ENCODE peak calls at places on chromosomes 7 and 10, in seven cellular contexts. N is HepG2, O is GM12878, A is SK-N-SH, K is H1, V is HCT116, B is K562. S is an unnamed sample.

GRCh38 chr7:115146148-115146547 is 224.3 kb downstream of the MDFIC start:
- DNase-seq in A (no peak), N (no peak), V (peak), O (no peak), K (no peak), B (no peak), S (no peak)

GRCh38 chr7:865921-866320 is 10.4 kb upstream of the GET4 start:
- DNase-seq in K (no peak), V (no peak), A (no peak), B (no peak), N (no peak), O (no peak), S (no peak)

GRCh38 chr7:150323682-150324365 is 479 bp upstream of the ACTR3C start:
- DNase-seq in B (peak), V (no peak), K (no peak), N (no peak), A (peak), O (no peak), S (no peak)

GRCh38 chr7:151895695-151896485 is 19.0 kb upstream of the PRKAG2 start:
- DNase-seq in K (no peak), V (no peak), B (no peak), A (no peak), O (no peak), N (no peak), S (no peak)

GRCh38 chr10:48792687-48793096 is 108.0 kb downstream of the WDFY4 start:
- DNase-seq in N (no peak), K (no peak), A (no peak), B (no peak), V (no peak), O (no peak), S (no peak)

GRCh38 chr10:125448596-125448995 is 234.4 kb downstream of the TEX36 start:
- DNase-seq in N (peak), V (peak), A (peak), B (peak), O (no peak), K (peak), S (no peak)

GRCh38 chr10:95266674-95267095 is 24.1 kb downstream of the PDLIM1 start:
- DNase-seq in V (peak), K (no peak), N (peak), B (peak), O (no peak), A (peak), S (peak)

GRCh38 chr7:55271069-55271468 is 94.1 kb upstream of the LANCL2 start:
- DNase-seq in A (no peak), K (no peak), V (no peak), O (no peak), N (no peak), B (peak), S (peak)

GRCh38 chr10:116287906-116288501 is 15.0 kb upstream of the GFRA1 start:
- DNase-seq in N (peak), V (peak), A (peak), O (no peak), K (no peak), B (peak), S (no peak)

GRCh38 chr7:133275441-133276105 is 22.7 kb downstream of the EXOC4 start:
- DNase-seq in V (no peak), B (no peak), K (no peak), A (no peak), O (no peak), N (no peak), S (no peak)

GRCh38 chr10:89213191-89213808 is 6.2 kb upstream of the CH25H start:
- DNase-seq in V (no peak), K (no peak), A (peak), N (peak), B (peak), O (no peak), S (peak)

GRCh38 chr10:47175181-47176080 is 124.6 kb upstream of the GDF10 start:
- DNase-seq in O (no peak), A (no peak), V (no peak), N (no peak), K (no peak), B (no peak), S (no peak)

GRCh38 chr10:124589491-124590006 is 127.9 kb downstream of the LHPP start:
- DNase-seq in K (no peak), A (no peak), O (no peak), N (peak), B (no peak), V (no peak), S (no peak)

GRCh38 chr7:121187676-121188075 is 141.1 kb upstream of the WNT16 start:
- DNase-seq in K (no peak), O (no peak), A (no peak), V (no peak), N (no peak), B (no peak), S (no peak)

GRCh38 chr7:41808541-41808940 is 105.7 kb upstream of the INHBA start:
- DNase-seq in K (no peak), O (no peak), B (no peak), N (no peak), A (no peak), V (no peak), S (no peak)

GRCh38 chr7:28564755-28565374 is 152.5 kb downstream of the CREB5 start:
- DNase-seq in B (no peak), N (no peak), O (no peak), V (no peak), A (no peak), K (no peak), S (no peak)

GRCh38 chr10:4686644-4686996 is 139.4 kb upstream of the AKR1E2 start:
- DNase-seq in A (no peak), V (peak), B (no peak), O (no peak), N (peak), K (no peak), S (no peak)

GRCh38 chr10:57964371-57964770 is 303.3 kb downstream of the IPMK start:
- DNase-seq in O (no peak), A (no peak), N (no peak), B (no peak), V (no peak), K (no peak), S (peak)

GRCh38 chr10:63201118-63201517 is 68.0 kb downstream of the NRBF2 start:
- DNase-seq in B (no peak), V (no peak), A (no peak), O (no peak), N (no peak), K (no peak), S (no peak)

GRCh38 chr10:49610735-49611165 is 640 bp downstream of the SLC18A3 start:
- DNase-seq in N (no peak), O (no peak), V (no peak), B (no peak), A (peak), K (no peak), S (no peak)

GRCh38 chr10:76939862-76940495 is 697.6 kb downstream of the KCNMA1 start:
- DNase-seq in B (no peak), V (no peak), A (peak), K (no peak), O (no peak), N (no peak), S (no peak)

GRCh38 chr7:21358640-21359039 is 69.2 kb upstream of the SP4 start:
- DNase-seq in A (no peak), O (no peak), K (no peak), V (no peak), B (no peak), N (no peak), S (no peak)

GRCh38 chr7:102270176-102270887 is 16.3 kb upstream of the SH2B2 start:
- DNase-seq in V (no peak), K (no peak), N (no peak), A (peak), O (no peak), B (no peak), S (no peak)

GRCh38 chr7:102272917-102273748 is 13.5 kb upstream of the SH2B2 start:
- DNase-seq in A (no peak), O (no peak), V (no peak), K (no peak), B (no peak), N (no peak), S (no peak)

GRCh38 chr7:102271158-102271798 is 15.4 kb upstream of the SH2B2 start:
- DNase-seq in N (no peak), K (no peak), O (no peak), A (no peak), B (no peak), V (no peak), S (no peak)

GRCh38 chr7:102273749-102274712 is 12.6 kb upstream of the SH2B2 start:
- DNase-seq in B (peak), A (no peak), N (peak), V (peak), K (no peak), O (no peak), S (peak)

GRCh38 chr7:102272075-102272916 is 14.4 kb upstream of the SH2B2 start:
- DNase-seq in V (peak), A (peak), O (no peak), N (peak), K (peak), B (peak), S (peak)
- TF ChIP-seq JUND in V (no peak), A (no peak), O (no peak), N (no peak), K (no peak), B (peak), S (no peak)

GRCh38 chr10:3499120-3499519 is 285.9 kb downstream of the KLF6 start:
- DNase-seq in V (no peak), N (no peak), A (no peak), B (no peak), K (no peak), O (no peak), S (peak)

GRCh38 chr10:3497581-3497980 is 287.4 kb downstream of the KLF6 start:
- DNase-seq in N (no peak), B (no peak), O (no peak), A (no peak), V (no peak), K (no peak), S (no peak)

GRCh38 chr10:3503299-3503698 is 281.7 kb downstream of the KLF6 start:
- DNase-seq in N (no peak), B (no peak), V (no peak), O (no peak), A (no peak), K (no peak), S (no peak)

GRCh38 chr10:3502606-3503005 is 282.4 kb downstream of the KLF6 start:
- DNase-seq in V (no peak), O (no peak), A (no peak), N (no peak), B (no peak), K (no peak), S (peak)

DNA sequence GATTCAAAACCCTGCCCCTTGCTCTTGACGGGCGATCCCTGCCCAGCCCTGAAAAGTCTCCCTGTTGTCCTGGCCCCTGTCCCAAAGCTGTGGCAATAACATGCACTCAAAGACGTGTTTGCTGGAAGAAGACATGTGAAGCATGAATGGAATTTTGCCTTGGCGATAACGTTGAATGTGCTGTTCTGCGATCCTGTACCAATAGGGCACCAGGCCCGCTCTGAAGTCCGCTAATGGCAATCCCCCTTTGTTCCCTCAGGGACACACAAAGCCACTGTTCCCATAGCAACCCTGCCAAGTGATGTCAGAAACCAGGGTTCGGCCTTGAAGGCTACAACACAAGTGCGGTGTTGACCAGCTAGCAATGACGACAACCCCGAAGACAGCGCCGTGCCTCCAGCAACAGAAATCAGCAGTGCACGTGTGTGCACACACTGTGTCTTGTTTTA is 284.6 kb downstream of the KLF6 start:
- DNase-seq in O (no peak), B (no peak), K (peak), V (no peak), N (peak), A (no peak), S (no peak)
- TF ChIP-seq JUND in O (no peak), B (no peak), K (no peak), V (no peak), N (no peak), A (no peak), S (no peak)

GRCh38 chr7:135877799-135878198 is 99.4 kb downstream of the MTPN start:
- DNase-seq in A (no peak), O (peak), B (no peak), N (no peak), V (no peak), K (no peak), S (peak)

GRCh38 chr7:135884495-135885237 is 92.5 kb downstream of the MTPN start:
- DNase-seq in K (no peak), O (no peak), B (no peak), N (no peak), A (no peak), V (no peak), S (no peak)

GRCh38 chr7:135878284-135878683 is 98.9 kb downstream of the MTPN start:
- DNase-seq in N (no peak), K (no peak), O (no peak), A (no peak), V (no peak), B (no peak), S (no peak)

GRCh38 chr7:135879238-135879637 is 97.9 kb downstream of the MTPN start:
- DNase-seq in B (no peak), A (no peak), K (no peak), O (no peak), V (no peak), N (no peak), S (no peak)
- TF ChIP-seq JUND in B (no peak), A (no peak), K (no peak), O (no peak), V (no peak), N (no peak), S (no peak)

DNA sequence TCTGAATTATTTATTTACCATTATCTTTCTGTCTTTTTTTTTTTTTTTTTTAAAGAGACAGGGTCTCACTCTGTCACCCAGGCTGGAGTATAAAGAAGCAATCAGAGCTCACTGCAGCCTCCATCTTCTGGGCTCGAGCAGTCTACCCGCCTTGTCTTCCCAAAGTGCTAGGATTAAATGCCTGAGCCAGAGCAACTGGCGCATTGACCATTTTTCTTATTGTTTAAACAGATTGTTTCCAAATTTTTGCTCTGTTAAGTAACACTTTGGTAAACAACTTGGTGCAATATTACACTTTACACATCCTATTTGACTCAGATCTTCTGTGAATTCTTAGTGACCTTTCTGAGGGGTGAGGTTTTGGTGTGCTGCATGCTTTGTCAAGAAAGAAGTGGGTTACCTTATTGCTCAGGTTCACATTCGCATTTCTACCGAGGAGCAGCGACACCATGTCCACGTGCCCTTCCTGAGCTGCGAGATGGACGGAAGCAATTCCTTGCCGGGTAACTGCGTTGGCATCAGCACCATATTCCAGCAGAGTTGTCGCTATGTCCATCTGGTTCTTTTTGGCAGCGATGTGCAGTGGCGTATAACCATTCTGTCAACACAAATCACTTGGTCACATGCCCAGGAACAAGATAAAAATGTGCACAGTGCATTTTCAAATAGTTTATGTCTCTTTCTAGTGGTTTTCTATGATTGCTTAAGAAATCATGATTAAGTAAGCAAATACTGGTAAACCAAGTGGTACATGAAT is 203.2 kb downstream of the ANK3 start:
- DNase-seq in V (no peak), B (no peak), N (no peak), K (no peak), A (no peak), O (no peak), S (no peak)
- TF ChIP-seq JUND in V (no peak), B (no peak), N (no peak), K (no peak), A (no peak), O (no peak), S (no peak)

DNA sequence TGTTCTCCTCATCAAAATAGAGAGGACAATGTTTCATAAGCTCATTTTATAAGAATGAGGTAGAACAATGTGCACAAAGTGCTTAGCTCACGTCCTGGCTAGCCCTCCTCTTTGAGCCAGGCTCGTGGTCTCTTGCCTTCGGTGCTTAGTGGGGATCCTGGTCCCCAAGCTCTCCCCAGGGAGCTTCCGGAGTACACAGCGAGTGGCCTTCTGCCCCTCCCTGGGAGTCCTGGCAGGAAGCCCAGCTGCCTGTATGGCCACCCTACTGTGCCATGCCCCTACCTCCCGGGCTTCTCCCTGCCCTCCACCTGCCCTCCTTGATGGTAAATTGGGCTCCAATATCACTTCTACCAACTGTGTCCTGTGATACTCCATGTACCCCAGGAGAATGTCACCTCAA is 859 bp downstream of the MYO1G start:
- DNase-seq in O (no peak), V (no peak), K (no peak), N (no peak), B (no peak), A (no peak), S (no peak)
- TF ChIP-seq JUND in O (no peak), V (no peak), K (no peak), N (no peak), B (no peak), A (no peak), S (no peak)

DNA sequence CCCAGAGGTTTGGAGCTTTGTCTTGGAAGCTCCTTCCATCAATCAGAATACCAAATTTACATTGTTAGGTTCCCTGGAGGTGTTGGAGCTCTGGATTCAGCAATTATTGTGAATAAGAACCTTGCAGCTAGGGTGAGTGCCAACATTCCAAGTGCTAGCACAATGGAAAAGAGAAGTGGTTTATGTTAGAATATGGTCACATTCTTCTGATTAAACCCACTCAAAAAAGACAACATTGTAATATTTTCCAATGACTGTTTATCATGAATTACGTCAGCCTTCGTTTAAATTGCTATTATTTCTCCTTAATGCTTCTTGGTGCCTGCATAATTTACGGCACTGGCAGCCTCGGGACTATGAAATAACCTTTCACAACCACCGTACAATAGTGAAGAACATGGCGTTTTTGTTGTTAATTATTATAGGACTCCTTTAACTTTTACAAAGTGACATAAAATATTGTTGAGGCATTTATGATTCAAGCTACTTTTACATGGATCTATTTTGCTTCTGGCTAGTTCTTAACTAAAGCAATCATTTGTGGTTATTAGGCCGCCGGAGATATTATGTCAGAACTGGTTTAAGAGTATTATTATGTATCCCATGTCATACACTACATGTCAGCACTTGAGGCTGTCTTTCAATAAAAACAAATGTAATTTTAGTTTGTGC is 117.7 kb downstream of the ARID5B start:
- DNase-seq in N (no peak), A (no peak), K (no peak), V (no peak), O (no peak), B (no peak), S (no peak)
- TF ChIP-seq JUND in N (no peak), A (no peak), K (no peak), V (no peak), O (no peak), B (no peak), S (no peak)

GRCh38 chr10:128556575-128556974 is 430.4 kb upstream of the MKI67 start:
- DNase-seq in N (no peak), O (no peak), A (no peak), K (no peak), V (no peak), B (no peak), S (no peak)
- TF ChIP-seq JUND in N (no peak), O (no peak), A (no peak), K (no peak), V (no peak), B (no peak), S (no peak)

GRCh38 chr7:102991077-102991539 is 78.3 kb downstream of the LRRC17 start:
- DNase-seq in N (no peak), B (no peak), K (no peak), V (no peak), A (no peak), O (no peak), S (no peak)

GRCh38 chr7:102990642-102991041 is 77.8 kb downstream of the LRRC17 start:
- DNase-seq in A (no peak), V (no peak), N (no peak), B (no peak), K (no peak), O (no peak), S (no peak)

GRCh38 chr7:102992820-102993531 is 80.2 kb downstream of the LRRC17 start:
- DNase-seq in A (no peak), B (peak), N (peak), K (no peak), V (peak), O (no peak), S (no peak)

GRCh38 chr7:102992509-102992819 is 79.7 kb downstream of the LRRC17 start:
- DNase-seq in K (no peak), B (no peak), O (no peak), V (no peak), N (no peak), A (no peak), S (no peak)

GRCh38 chr7:102991540-102992214 is 78.9 kb downstream of the LRRC17 start:
- DNase-seq in N (peak), A (peak), B (peak), V (peak), O (no peak), K (no peak), S (no peak)
- TF ChIP-seq JUND in N (peak), A (peak), B (peak), V (peak), O (no peak), K (no peak), S (no peak)